ENCODE peak calls at places on chromosomes 2 and 18, in ten cellular contexts. N is Peyer's patch, M is spleen, P is right atrium auricular region, W is sigmoid colon, E is keratinocyte, T is HCT116, H is GM23248, L is right cardiac atrium, B is RWPE1. U is an unnamed sample.

GRCh38 chr2:213834331-213834730 is 550.1 kb downstream of the SPAG16 start:
- DNase-seq in N (no peak), M (no peak), P (no peak), W (no peak), E (no peak), T (peak; percentile 6), H (peak; percentile 88), L (no peak), B (peak; percentile 55), U (peak; percentile 8)

GRCh38 chr2:17550907-17551306 is 10.4 kb downstream of the VSNL1 start:
- DNase-seq in N (no peak), M (no peak), P (no peak), W (no peak), E (no peak), T (no peak), H (no peak), L (no peak), B (no peak), U (no peak)

GRCh38 chr18:13284330-13285027 is 65.9 kb downstream of the LDLRAD4 start:
- DNase-seq in N (no peak), M (peak; percentile 85), P (no peak), W (no peak), E (no peak), T (no peak), H (no peak), L (no peak), B (no peak), U (no peak)

GRCh38 chr18:9750112-9750511 is 42.0 kb downstream of the RAB31 start:
- DNase-seq in N (no peak), M (no peak), P (no peak), W (no peak), E (no peak), T (no peak), H (no peak), L (no peak), B (no peak), U (no peak)

GRCh38 chr2:173415663-173416469 is 61.2 kb downstream of the CDCA7 start:
- DNase-seq in N (no peak), M (no peak), P (no peak), W (no peak), E (no peak), T (no peak), H (no peak), L (no peak), B (no peak), U (no peak)

GRCh38 chr2:187174582-187174981 is 273.5 kb downstream of the CALCRL start:
- DNase-seq in N (no peak), M (no peak), P (no peak), W (no peak), E (no peak), T (no peak), H (peak; percentile 3), L (no peak), B (no peak), U (no peak)

GRCh38 chr2:181738074-181738473 is 57.8 kb upstream of the NEUROD1 start:
- DNase-seq in N (no peak), M (no peak), P (no peak), W (no peak), E (no peak), T (no peak), H (peak; percentile 20), L (no peak), B (no peak), U (no peak)

GRCh38 chr18:23693849-23694248 is 4.6 kb downstream of the LAMA3 start:
- DNase-seq in N (peak; percentile 48), M (no peak), P (no peak), W (no peak), E (no peak), T (no peak), H (no peak), L (no peak), B (no peak), U (no peak)

GRCh38 chr18:9825571-9826073 is 60.2 kb upstream of the TXNDC2 start:
- DNase-seq in N (peak; percentile 74), M (no peak), P (no peak), W (no peak), E (no peak), T (peak; percentile 83), H (peak; percentile 89), L (no peak), B (peak; percentile 72), U (peak; percentile 40)

GRCh38 chr2:205646680-205647079 is 35.6 kb upstream of the NRP2 start:
- DNase-seq in N (no peak), M (no peak), P (no peak), W (no peak), E (no peak), T (no peak), H (no peak), L (no peak), B (no peak), U (no peak)

GRCh38 chr2:121134728-121135127 is 150.3 kb downstream of the TFCP2L1 start:
- DNase-seq in N (no peak), M (no peak), P (no peak), W (no peak), E (no peak), T (no peak), H (no peak), L (no peak), B (no peak), U (no peak)

GRCh38 chr2:177908182-177908581 is 164.4 kb downstream of the PDE11A start:
- DNase-seq in N (no peak), M (no peak), P (no peak), W (no peak), E (no peak), T (no peak), H (no peak), L (no peak), B (no peak), U (no peak)

GRCh38 chr2:224729435-224729834 is 13.3 kb upstream of the CCDC195 start:
- DNase-seq in N (no peak), M (no peak), P (no peak), W (no peak), E (no peak), T (no peak), H (no peak), L (no peak), B (no peak), U (no peak)

DNA sequence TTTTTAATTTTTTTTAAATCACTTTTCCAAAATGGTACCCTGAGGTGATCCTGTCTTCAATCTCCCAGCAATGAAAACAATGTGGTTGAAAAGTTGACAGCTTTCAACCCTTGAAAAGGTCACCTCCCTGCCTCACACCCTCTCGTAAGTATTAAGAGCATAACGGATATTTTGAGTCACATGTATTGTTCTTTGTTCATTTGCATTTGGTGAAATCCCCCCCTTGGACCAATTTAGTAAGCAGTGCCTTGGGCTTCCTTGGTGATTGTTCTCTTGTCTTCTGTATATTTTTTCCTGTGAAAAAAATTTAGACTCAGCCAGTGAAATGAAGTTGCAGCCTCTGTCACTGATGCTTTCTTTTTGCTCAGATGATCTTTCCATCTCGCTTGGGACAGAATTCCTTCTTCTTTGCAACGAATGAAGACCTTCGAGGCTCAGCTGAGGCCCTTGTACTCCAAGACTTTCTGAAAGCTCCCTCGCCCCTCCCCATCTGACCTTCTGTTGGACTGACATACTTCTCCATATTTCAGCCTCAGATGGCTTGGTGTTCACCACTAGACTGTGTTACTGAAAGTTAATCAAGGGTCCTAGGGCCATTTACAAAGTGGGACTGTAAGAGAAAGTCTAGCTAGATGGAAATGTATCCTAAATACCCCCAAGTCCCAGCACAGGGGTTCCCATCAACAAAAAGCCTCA is 158.4 kb downstream of the BCL2 start:
- DNase-seq in N (no peak), M (no peak), P (no peak), W (no peak), E (no peak), T (no peak), H (no peak), L (no peak), B (no peak), U (no peak)
- H3K27ac ChIP-seq in N (peak overlapping the region; percentile 84), M (peak overlapping the region; percentile 93), P (peak overlapping the region; percentile 59), W (peak overlapping the region; percentile 64), E (peak overlapping the region; percentile 63), T (no peak overlapping the region), H (peak overlapping the region; percentile 85), L (peak overlapping the region; percentile 71), B (peak overlapping the region; percentile 48), U (no peak overlapping the region)

GRCh38 chr2:241248897-241249296 is 60.4 kb downstream of the ANO7 start:
- DNase-seq in N (no peak), M (no peak), P (no peak), W (no peak), E (no peak), T (no peak), H (peak; percentile 33), L (no peak), B (no peak), U (no peak)
- H3K27ac ChIP-seq in N (no peak overlapping the region), M (no peak overlapping the region), P (no peak overlapping the region), W (no peak overlapping the region), E (no peak overlapping the region), T (no peak overlapping the region), H (peak overlapping the region; percentile 13), L (no peak overlapping the region), B (no peak overlapping the region), U (no peak overlapping the region)

DNA sequence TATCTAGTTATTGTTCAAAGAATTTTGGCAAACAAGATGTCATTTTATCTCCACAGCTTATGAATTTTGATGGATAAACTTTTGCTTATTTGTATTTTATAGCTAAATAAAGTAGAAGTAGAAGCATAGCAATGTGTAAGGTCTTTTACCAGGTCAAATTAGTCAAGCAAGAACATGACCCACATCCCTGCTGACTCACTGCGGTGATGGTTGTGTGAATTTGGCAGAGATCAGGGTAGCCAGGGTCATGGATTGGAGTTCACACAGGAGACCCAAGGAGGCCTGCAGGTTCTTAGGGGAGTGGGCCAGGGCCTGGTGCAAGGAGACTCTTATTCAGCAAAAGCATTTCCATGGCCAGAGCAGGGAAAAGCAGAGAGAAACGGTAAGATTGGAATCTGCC is 18.7 kb downstream of the SP140 start:
- DNase-seq in N (no peak), M (no peak), P (no peak), W (no peak), E (no peak), T (no peak), H (no peak), L (no peak), B (peak; percentile 25), U (no peak)
- H3K27ac ChIP-seq in N (no peak overlapping the region), M (no peak overlapping the region), P (no peak overlapping the region), W (no peak overlapping the region), E (no peak overlapping the region), T (no peak overlapping the region), H (no peak overlapping the region), L (no peak overlapping the region), B (no peak overlapping the region), U (no peak overlapping the region)

GRCh38 chr2:84846732-84847131 is 34.2 kb downstream of the TRABD2A start:
- DNase-seq in N (peak; percentile 66), M (no peak), P (no peak), W (no peak), E (no peak), T (no peak), H (peak; percentile 56), L (no peak), B (no peak), U (no peak)

GRCh38 chr2:84847326-84848050 is 33.4 kb downstream of the TRABD2A start:
- DNase-seq in N (no peak), M (no peak), P (no peak), W (no peak), E (no peak), T (no peak), H (peak; percentile 50), L (no peak), B (no peak), U (no peak)

GRCh38 chr2:84844141-84844540 is 36.7 kb downstream of the TRABD2A start:
- DNase-seq in N (no peak), M (no peak), P (no peak), W (no peak), E (no peak), T (no peak), H (no peak), L (no peak), B (no peak), U (no peak)

GRCh38 chr2:84849271-84849952 is 31.5 kb downstream of the TRABD2A start:
- DNase-seq in N (peak; percentile 56), M (no peak), P (no peak), W (no peak), E (no peak), T (no peak), H (peak; percentile 51), L (no peak), B (peak; percentile 40), U (peak; percentile 29)

GRCh38 chr2:84846041-84846663 is 34.7 kb downstream of the TRABD2A start:
- DNase-seq in N (peak; percentile 60), M (no peak), P (no peak), W (no peak), E (no peak), T (no peak), H (peak; percentile 28), L (no peak), B (no peak), U (no peak)
- H3K27ac ChIP-seq in N (peak overlapping the region; percentile 83), M (peak overlapping the region; percentile 75), P (no peak overlapping the region), W (peak overlapping the region; percentile 37), E (no peak overlapping the region), T (no peak overlapping the region), H (no peak overlapping the region), L (no peak overlapping the region), B (no peak overlapping the region), U (no peak overlapping the region)

U was measured in epithelial cell of prostate.